ENCODE peak calls at places on chromosomes 13 and 19, in five cellular contexts. One of them, this sample, is unnamed.
A peak's percentile ranks its signal among the peaks of the same experiment; 100 is the strongest.

GRCh38 chr13:62678039-62678438 is 1262.4 kb upstream of the PCDH20 start:
- DNase-seq in upper lobe of right lung: no peak
- DNase-seq in brain microvascular endothelial cell: no peak
- DNase-seq in adrenal gland: no peak
- DNase-seq in uterus: no peak
- DNase-seq in this sample: no peak

GRCh38 chr19:53808710-53809125 is 15.4 kb downstream of the NLRP12 start:
- DNase-seq in uterus: no peak
- DNase-seq in upper lobe of right lung: no peak
- DNase-seq in adrenal gland: no peak
- DNase-seq in brain microvascular endothelial cell: peak; percentile 32
- DNase-seq in this sample: no peak

GRCh38 chr13:44865722-44866484 is 123.4 kb downstream of the NUFIP1 start:
- DNase-seq in brain microvascular endothelial cell: no peak
- DNase-seq in adrenal gland: no peak
- DNase-seq in uterus: peak; percentile 83
- DNase-seq in upper lobe of right lung: no peak
- DNase-seq in this sample: no peak

GRCh38 chr13:75636339-75637095 is 387 bp downstream of the LMO7 start:
- DNase-seq in adrenal gland: no peak
- DNase-seq in uterus: peak; percentile 16
- DNase-seq in brain microvascular endothelial cell: no peak
- DNase-seq in upper lobe of right lung: peak; percentile 70
- DNase-seq in this sample: peak; percentile 6

GRCh38 chr13:79423801-79424642 is 18.0 kb upstream of the RBM26 start:
- DNase-seq in uterus: no peak
- DNase-seq in brain microvascular endothelial cell: no peak
- DNase-seq in upper lobe of right lung: no peak
- DNase-seq in adrenal gland: no peak
- DNase-seq in this sample: no peak

GRCh38 chr13:21849323-21849722 is 178.4 kb downstream of the FGF9 start:
- DNase-seq in brain microvascular endothelial cell: no peak
- DNase-seq in adrenal gland: no peak
- DNase-seq in uterus: no peak
- DNase-seq in upper lobe of right lung: no peak
- DNase-seq in this sample: no peak

GRCh38 chr13:24181991-24182702 is 21.6 kb downstream of the SPATA13 start:
- DNase-seq in uterus: no peak
- DNase-seq in adrenal gland: no peak
- DNase-seq in upper lobe of right lung: no peak
- DNase-seq in brain microvascular endothelial cell: no peak
- DNase-seq in this sample: no peak

GRCh38 chr19:4501005-4501591 is 17.2 kb downstream of the PLIN4 start:
- DNase-seq in adrenal gland: no peak
- DNase-seq in upper lobe of right lung: no peak
- DNase-seq in brain microvascular endothelial cell: no peak
- DNase-seq in uterus: no peak
- DNase-seq in this sample: no peak

GRCh38 chr19:3046621-3047306 is 15.5 kb downstream of the TLE5 start:
- DNase-seq in adrenal gland: no peak
- DNase-seq in uterus: peak; percentile 89
- DNase-seq in upper lobe of right lung: no peak
- DNase-seq in brain microvascular endothelial cell: no peak
- DNase-seq in this sample: no peak

GRCh38 chr19:18488838-18489626 is 32.8 kb downstream of the ELL start:
- DNase-seq in uterus: no peak
- DNase-seq in upper lobe of right lung: no peak
- DNase-seq in adrenal gland: peak; percentile 74
- DNase-seq in brain microvascular endothelial cell: no peak
- DNase-seq in this sample: peak; percentile 80

GRCh38 chr19:35219008-35219407 is 9.5 kb downstream of the FAM187B start:
- DNase-seq in adrenal gland: no peak
- DNase-seq in brain microvascular endothelial cell: no peak
- DNase-seq in upper lobe of right lung: no peak
- DNase-seq in uterus: no peak
- DNase-seq in this sample: no peak

DNA sequence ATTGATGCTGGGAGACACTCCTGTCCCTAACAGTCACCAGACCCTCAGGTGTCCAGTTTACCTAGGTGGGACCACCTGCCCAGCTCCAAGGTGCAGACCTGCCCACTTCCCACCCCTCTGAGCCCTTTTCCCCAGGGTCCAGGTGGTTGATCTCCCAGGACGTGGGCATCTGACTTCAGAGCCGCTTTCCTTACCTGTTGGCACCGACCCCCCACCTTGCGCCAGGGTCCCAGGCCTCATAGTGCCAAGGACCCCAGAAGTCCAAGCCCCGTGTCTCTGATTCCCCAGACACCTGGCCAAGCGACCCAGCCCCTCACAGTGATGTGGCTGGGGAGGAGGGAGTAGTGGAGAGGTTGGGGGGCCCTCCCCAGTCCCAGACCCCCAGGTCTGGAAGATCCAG is 9.6 kb upstream of the BBC3 start:
- DNase-seq in upper lobe of right lung: no peak
- DNase-seq in brain microvascular endothelial cell: no peak
- DNase-seq in adrenal gland: no peak
- DNase-seq in uterus: no peak
- DNase-seq in this sample: no peak
- H3K4me3 ChIP-seq in upper lobe of right lung: no peak overlapping the region
- H3K4me3 ChIP-seq in brain microvascular endothelial cell: no peak overlapping the region
- H3K4me3 ChIP-seq in adrenal gland: no peak overlapping the region
- H3K4me3 ChIP-seq in uterus: no peak overlapping the region
- H3K4me3 ChIP-seq in this sample: no peak overlapping the region

DNA sequence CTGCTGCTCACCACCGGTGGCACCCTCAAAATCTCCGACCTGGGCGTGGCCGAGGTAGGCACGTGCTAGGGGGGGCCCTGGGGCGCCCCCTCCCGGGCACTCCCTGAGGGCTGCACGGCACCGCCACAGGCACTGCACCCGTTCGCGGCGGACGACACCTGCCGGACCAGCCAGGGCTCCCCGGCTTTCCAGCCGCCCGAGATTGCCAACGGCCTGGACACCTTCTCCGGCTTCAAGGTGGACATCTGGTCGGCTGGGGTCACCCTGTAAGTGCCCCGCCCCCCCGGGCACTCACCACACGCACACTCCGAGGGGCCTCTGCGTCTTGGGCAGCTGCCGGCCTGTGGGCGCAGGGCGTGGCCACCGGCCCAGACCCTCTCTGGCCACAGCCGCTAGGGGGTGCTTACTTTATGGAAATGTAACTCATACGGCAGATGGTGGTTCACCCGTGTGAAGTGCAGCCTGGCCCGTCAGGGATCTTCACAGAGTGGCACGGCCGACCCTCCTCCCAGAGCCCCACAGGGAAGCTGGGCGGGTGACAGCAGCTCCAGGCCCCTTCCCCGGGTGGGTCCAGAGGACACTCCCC is 15.0 kb downstream of the STK11 start:
- DNase-seq in uterus: no peak
- DNase-seq in brain microvascular endothelial cell: no peak
- DNase-seq in adrenal gland: no peak
- DNase-seq in upper lobe of right lung: no peak
- DNase-seq in this sample: no peak
- TF ChIP-seq CTCF in uterus: no peak
- TF ChIP-seq CTCF in brain microvascular endothelial cell: peak; percentile 41
- TF ChIP-seq CTCF in adrenal gland: no peak
- TF ChIP-seq CTCF in upper lobe of right lung: no peak
- TF ChIP-seq CTCF in this sample: no peak

GRCh38 chr13:29521336-29521735 is 74.2 kb downstream of the SLC7A1 start:
- DNase-seq in upper lobe of right lung: no peak
- DNase-seq in uterus: no peak
- DNase-seq in adrenal gland: no peak
- DNase-seq in brain microvascular endothelial cell: no peak
- DNase-seq in this sample: peak; percentile 38
- H3K36me3 ChIP-seq in upper lobe of right lung: peaks cover 33% of the 10 kb centered on the region
- H3K36me3 ChIP-seq in uterus: no peaks in the 10 kb centered on the region
- H3K36me3 ChIP-seq in adrenal gland: no peaks in the 10 kb centered on the region
- H3K36me3 ChIP-seq in brain microvascular endothelial cell: peaks cover 47% of the 10 kb centered on the region
- H3K36me3 ChIP-seq in this sample: peaks cover 30% of the 10 kb centered on the region

GRCh38 chr13:40992678-40993077 is 26.4 kb downstream of the ELF1 start:
- DNase-seq in uterus: no peak
- DNase-seq in adrenal gland: no peak
- DNase-seq in brain microvascular endothelial cell: no peak
- DNase-seq in upper lobe of right lung: no peak
- DNase-seq in this sample: no peak
- H3K4me3 ChIP-seq in uterus: no peak overlapping the region
- H3K4me3 ChIP-seq in adrenal gland: no peak overlapping the region
- H3K4me3 ChIP-seq in brain microvascular endothelial cell: no peak overlapping the region
- H3K4me3 ChIP-seq in upper lobe of right lung: no peak overlapping the region
- H3K4me3 ChIP-seq in this sample: no peak overlapping the region

GRCh38 chr19:1379961-1380489 is 3.7 kb upstream of the NDUFS7 start:
- DNase-seq in upper lobe of right lung: no peak
- DNase-seq in brain microvascular endothelial cell: no peak
- DNase-seq in adrenal gland: no peak
- DNase-seq in uterus: no peak
- DNase-seq in this sample: no peak

GRCh38 chr19:1377176-1377964 is 6.3 kb upstream of the NDUFS7 start:
- DNase-seq in uterus: no peak
- DNase-seq in upper lobe of right lung: no peak
- DNase-seq in adrenal gland: no peak
- DNase-seq in brain microvascular endothelial cell: no peak
- DNase-seq in this sample: no peak

GRCh38 chr19:1376415-1376805 is 7.3 kb upstream of the NDUFS7 start:
- DNase-seq in adrenal gland: no peak
- DNase-seq in upper lobe of right lung: no peak
- DNase-seq in uterus: no peak
- DNase-seq in brain microvascular endothelial cell: no peak
- DNase-seq in this sample: no peak

GRCh38 chr19:1379126-1379905 is 4.4 kb upstream of the NDUFS7 start:
- DNase-seq in adrenal gland: no peak
- DNase-seq in brain microvascular endothelial cell: no peak
- DNase-seq in upper lobe of right lung: no peak
- DNase-seq in uterus: no peak
- DNase-seq in this sample: no peak

DNA sequence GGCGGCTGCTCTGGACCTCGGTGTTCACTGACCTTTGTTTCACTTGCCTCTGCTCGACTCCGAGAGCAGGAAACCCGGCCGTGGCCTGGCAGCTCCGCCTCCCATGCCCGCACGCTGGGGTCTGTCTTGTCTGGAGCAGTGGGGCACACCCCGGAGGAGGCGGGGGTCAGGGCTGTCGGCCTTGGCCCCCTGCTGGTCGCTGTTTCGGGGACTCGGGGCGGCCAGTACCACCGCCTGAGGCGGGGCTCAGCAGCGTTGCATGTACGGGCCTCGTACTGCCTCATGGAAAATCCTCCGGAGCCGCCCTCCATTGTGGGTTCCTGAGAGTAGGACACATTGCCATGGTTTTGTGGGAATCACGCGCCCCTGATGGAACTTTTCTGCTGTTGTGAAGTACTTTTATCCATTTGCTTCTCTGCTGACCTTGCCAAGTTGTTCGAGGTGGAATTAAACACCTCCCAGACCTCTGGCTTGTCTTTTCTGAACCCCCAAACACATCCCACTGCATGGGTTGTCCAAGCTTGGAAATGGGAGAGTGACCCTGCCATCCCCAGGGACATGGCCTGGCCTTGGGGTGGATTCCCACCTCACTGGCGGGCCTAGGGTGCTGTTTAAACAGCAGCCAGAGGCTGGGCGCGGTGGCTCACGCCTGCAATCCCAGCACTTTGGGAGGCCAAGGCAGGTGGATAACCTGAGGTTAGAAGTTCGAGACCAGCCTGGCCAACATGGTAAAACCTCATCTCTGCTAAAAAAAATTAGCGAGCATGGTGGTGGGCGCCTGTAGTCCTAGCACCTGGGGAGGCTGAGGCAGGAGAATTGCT is 5.5 kb upstream of the NDUFS7 start:
- DNase-seq in uterus: no peak
- DNase-seq in brain microvascular endothelial cell: no peak
- DNase-seq in adrenal gland: no peak
- DNase-seq in upper lobe of right lung: no peak
- DNase-seq in this sample: no peak
- TF ChIP-seq CTCF in uterus: no peak
- TF ChIP-seq CTCF in brain microvascular endothelial cell: peak; percentile 33
- TF ChIP-seq CTCF in adrenal gland: no peak
- TF ChIP-seq CTCF in upper lobe of right lung: peak; percentile 8
- TF ChIP-seq CTCF in this sample: no peak

GRCh38 chr19:10690351-10690781 is 10.9 kb upstream of the QTRT1 start:
- DNase-seq in uterus: no peak
- DNase-seq in adrenal gland: peak; percentile 66
- DNase-seq in upper lobe of right lung: no peak
- DNase-seq in brain microvascular endothelial cell: peak; percentile 15
- DNase-seq in this sample: no peak
- H3K36me3 ChIP-seq in uterus: no peaks in the 10 kb centered on the region
- H3K36me3 ChIP-seq in adrenal gland: peaks cover 70% of the 10 kb centered on the region
- H3K36me3 ChIP-seq in upper lobe of right lung: peaks cover 71% of the 10 kb centered on the region
- H3K36me3 ChIP-seq in brain microvascular endothelial cell: peaks cover 61% of the 10 kb centered on the region
- H3K36me3 ChIP-seq in this sample: peaks cover 15% of the 10 kb centered on the region

This sample was measured in pancreas.